ENCODE peak calls at places on chromosomes 3 and 15, in seven cellular contexts. R is hypothalamus; K is mucosa of descending colon; X is tibial artery; A is substantia nigra; O is erythroblast; W is stimulated activated CD8-positive, alpha-beta memory T cell treated with anti-CD3 and anti-CD28 coated beads, Interleukin-15, amount 100 ng/mL, for 24 hours. H is an unnamed sample.

GRCh38 chr15:45827275-45827674 is 192.4 kb downstream of the SQOR start:
- DNase-seq in R (no peak), K (no peak), X (no peak), A (no peak), O (no peak), W (no peak), H (no peak)

GRCh38 chr15:68646156-68646555 is 67.4 kb downstream of the CORO2B start:
- DNase-seq in R (no peak), K (no peak), X (no peak), A (no peak), O (no peak), W (no peak), H (peak)

GRCh38 chr3:135851201-135852061 is 114.1 kb upstream of the PPP2R3A start:
- DNase-seq in R (no peak), K (no peak), X (no peak), A (no peak), O (no peak), W (no peak), H (no peak)

GRCh38 chr15:100775581-100776185 is 103.9 kb upstream of the ALDH1A3 start:
- DNase-seq in R (no peak), K (no peak), X (no peak), A (no peak), O (no peak), W (no peak), H (no peak)

GRCh38 chr3:120113128-120114116 is 19.2 kb upstream of the GSK3B start:
- DNase-seq in R (no peak), K (no peak), X (no peak), A (no peak), O (no peak), W (no peak), H (no peak)

GRCh38 chr3:14570089-14570488 is 29.9 kb upstream of the GRIP2 start:
- DNase-seq in R (no peak), K (no peak), X (no peak), A (no peak), O (no peak), W (no peak), H (no peak)

GRCh38 chr3:13051066-13051465 is 22.2 kb downstream of the IQSEC1 start:
- DNase-seq in R (no peak), K (no peak), X (no peak), A (no peak), O (no peak), W (no peak), H (no peak)

GRCh38 chr15:72222433-72222832 is 8.6 kb downstream of the PKM start:
- DNase-seq in R (no peak), K (peak), X (peak), A (no peak), O (no peak), W (no peak), H (peak)

GRCh38 chr3:184180165-184180564 is 5.5 kb downstream of the AP2M1 start:
- DNase-seq in R (no peak), K (no peak), X (no peak), A (no peak), O (peak), W (no peak), H (no peak)

GRCh38 chr3:129289201-129289921 is 10.7 kb downstream of the HMCES start:
- DNase-seq in R (no peak), K (no peak), X (no peak), A (no peak), O (peak), W (no peak), H (no peak)

H was measured in dorsolateral prefrontal cortex.